ENCODE peak calls at places on chromosomes 1 and 21, in seven cellular contexts. X, D, K, V, N, F and G are unnamed samples.

GRCh38 chr1:207818971-207819451 is 67.2 kb downstream of the CD46 start:
- DNase-seq in K (no peak), N (no peak), F (peak; percentile 64), D (no peak), V (no peak), X (peak; percentile 40), G (no peak)

GRCh38 chr1:109361649-109362048 is 36.1 kb downstream of the SORT1 start:
- DNase-seq in X (no peak), F (no peak), N (no peak), K (no peak), D (no peak), V (no peak), G (no peak)

GRCh38 chr1:206081811-206082210 is 28.8 kb downstream of the RHEX start:
- DNase-seq in D (no peak), X (no peak), N (no peak), F (no peak), V (no peak), K (no peak), G (no peak)

GRCh38 chr1:109904105-109904817 is 6.4 kb upstream of the CSF1 start:
- DNase-seq in N (no peak), K (no peak), D (no peak), F (no peak), X (no peak), V (no peak), G (no peak)

GRCh38 chr1:114610546-114611245 is 29.3 kb upstream of the BCAS2 start:
- DNase-seq in K (no peak), F (no peak), X (no peak), D (no peak), N (no peak), V (no peak), G (peak; percentile 63)

GRCh38 chr1:1272341-1273151 is 1.1 kb downstream of the UBE2J2 start:
- DNase-seq in X (no peak), V (peak; percentile 54), K (no peak), F (no peak), D (no peak), N (no peak), G (no peak)

GRCh38 chr1:212973899-212974298 is 23.6 kb downstream of the VASH2 start:
- DNase-seq in X (no peak), K (no peak), N (no peak), D (no peak), F (no peak), V (no peak), G (no peak)

GRCh38 chr1:229554886-229555621 is 3.5 kb downstream of the ABCB10 start:
- DNase-seq in X (peak; percentile 2), V (no peak), N (no peak), K (no peak), F (no peak), D (no peak), G (no peak)

GRCh38 chr1:12166834-12167492 is at the start of gene TNFRSF1B:
- DNase-seq in N (no peak), K (peak; percentile 82), F (no peak), D (peak; percentile 87), V (no peak), X (peak; percentile 60), G (no peak)

GRCh38 chr1:229342902-229343587 is at the start of gene CCSAP:
- DNase-seq in D (peak; percentile 52), F (no peak), V (peak; percentile 79), N (no peak), X (peak; percentile 50), K (peak; percentile 63), G (no peak)

GRCh38 chr21:41559658-41560599 is 52.0 kb upstream of the TMPRSS2 start:
- DNase-seq in D (no peak), N (no peak), K (no peak), V (no peak), F (no peak), X (no peak), G (no peak)

GRCh38 chr1:33902486-33903209 is 38.8 kb downstream of the HMGB4 start:
- DNase-seq in V (peak; percentile 20), K (no peak), F (peak; percentile 50), D (no peak), N (no peak), X (peak; percentile 93), G (no peak)

GRCh38 chr1:26154750-26155149 is 4.1 kb upstream of the FAM110D start:
- DNase-seq in K (no peak), F (no peak), X (peak; percentile 68), D (peak; percentile 92), V (no peak), N (no peak), G (no peak)

GRCh38 chr1:16248603-16249534 is 11.9 kb upstream of the CPLANE2 start:
- DNase-seq in F (peak; percentile 91), N (peak; percentile 58), D (no peak), V (peak; percentile 49), X (no peak), K (peak; percentile 83), G (no peak)

GRCh38 chr21:29585462-29585861 is 286.7 kb downstream of the BACH1 start:
- DNase-seq in N (no peak), K (no peak), X (no peak), D (no peak), V (no peak), F (no peak), G (no peak)

GRCh38 chr1:200917291-200917817 is 22.7 kb downstream of the INAVA start:
- DNase-seq in D (no peak), K (no peak), X (no peak), N (no peak), V (no peak), F (no peak), G (no peak)

GRCh38 chr1:226722901-226723639 is 16.0 kb downstream of the ITPKB start:
- DNase-seq in X (no peak), V (no peak), D (no peak), K (no peak), N (no peak), F (no peak), G (no peak)

GRCh38 chr1:181179279-181179979 is 90.9 kb downstream of the IER5 start:
- DNase-seq in N (no peak), X (peak; percentile 55), D (no peak), V (no peak), F (no peak), K (no peak), G (no peak)

GRCh38 chr1:87106867-87107266 is 192.4 kb downstream of the HS2ST1 start:
- DNase-seq in K (no peak), F (no peak), D (no peak), N (no peak), X (no peak), V (no peak), G (no peak)

GRCh38 chr1:87111659-87112339 is 197.4 kb downstream of the HS2ST1 start:
- DNase-seq in X (no peak), V (no peak), K (no peak), F (no peak), N (no peak), D (no peak), G (no peak)

GRCh38 chr1:87106158-87106557 is 191.7 kb downstream of the HS2ST1 start:
- DNase-seq in F (no peak), K (no peak), V (no peak), N (no peak), D (no peak), X (no peak), G (no peak)

GRCh38 chr1:87108228-87108627 is 193.8 kb downstream of the HS2ST1 start:
- DNase-seq in F (no peak), D (no peak), N (no peak), V (no peak), K (no peak), X (no peak), G (no peak)

GRCh38 chr1:87109012-87109411 is 194.6 kb downstream of the HS2ST1 start:
- DNase-seq in F (no peak), X (no peak), K (no peak), D (no peak), N (no peak), V (no peak), G (no peak)
- H3K27ac ChIP-seq in F (no peak overlapping the region), X (no peak overlapping the region), K (no peak overlapping the region), D (no peak overlapping the region), N (no peak overlapping the region), V (no peak overlapping the region), G (no peak overlapping the region)

GRCh38 chr1:54375331-54376084 is 30.7 kb downstream of the SSBP3 start:
- DNase-seq in K (peak; percentile 43), X (peak; percentile 80), F (no peak), D (peak; percentile 69), V (peak; percentile 38), N (no peak), G (no peak)

GRCh38 chr1:54376085-54377039 is 29.8 kb downstream of the SSBP3 start:
- DNase-seq in X (peak; percentile 62), N (no peak), F (no peak), K (no peak), D (no peak), V (peak; percentile 72), G (no peak)

GRCh38 chr1:54377040-54377691 is 29.0 kb downstream of the SSBP3 start:
- DNase-seq in D (no peak), F (no peak), K (no peak), X (peak; percentile 59), N (no peak), V (peak; percentile 65), G (no peak)

GRCh38 chr1:54372978-54373377 is 33.2 kb downstream of the SSBP3 start:
- DNase-seq in N (no peak), K (no peak), V (peak; percentile 73), X (no peak), D (no peak), F (no peak), G (no peak)

GRCh38 chr1:54374766-54375165 is 31.4 kb downstream of the SSBP3 start:
- DNase-seq in N (no peak), F (no peak), D (no peak), X (no peak), K (no peak), V (no peak), G (no peak)
- H3K27ac ChIP-seq in N (no peak overlapping the region), F (no peak overlapping the region), D (peak overlapping the region; percentile 76), X (no peak overlapping the region), K (no peak overlapping the region), V (peak overlapping the region; percentile 95), G (no peak overlapping the region)

GRCh38 chr21:32393677-32394001 is 827 bp upstream of the URB1 start:
- DNase-seq in K (no peak), D (no peak), N (no peak), F (no peak), X (no peak), V (no peak), G (no peak)

GRCh38 chr21:32392880-32393676 is at the start of gene URB1:
- DNase-seq in V (peak; percentile 91), D (peak; percentile 92), K (peak; percentile 97), F (peak; percentile 87), X (peak; percentile 84), N (peak; percentile 32), G (peak; percentile 82)

GRCh38 chr21:32391755-32392154 is 1.1 kb downstream of the URB1 start:
- DNase-seq in D (no peak), X (no peak), K (no peak), V (no peak), N (no peak), F (no peak), G (no peak)

GRCh38 chr21:32389337-32390015 is 3.3 kb downstream of the URB1 start:
- DNase-seq in N (no peak), K (no peak), V (no peak), D (no peak), F (no peak), X (no peak), G (no peak)

GRCh38 chr21:32392299-32392879 is 423 bp downstream of the URB1 start:
- DNase-seq in V (peak; percentile 30), N (no peak), X (peak; percentile 26), D (no peak), K (no peak), F (no peak), G (no peak)
- H3K27ac ChIP-seq in V (peak overlapping the region; percentile 35), N (no peak overlapping the region), X (no peak overlapping the region), D (no peak overlapping the region), K (peak overlapping the region; percentile 89), F (peak overlapping the region; percentile 88), G (peak overlapping the region; percentile 50)

GRCh38 chr1:203860396-203860951 is 925 bp upstream of the SNRPE start:
- DNase-seq in N (no peak), K (no peak), D (peak; percentile 46), F (no peak), X (no peak), V (no peak), G (no peak)
- H3K27ac ChIP-seq in N (peak overlapping the region; percentile 31), K (peak overlapping the region; percentile 85), D (no peak overlapping the region), F (peak overlapping the region; percentile 37), X (no peak overlapping the region), V (no peak overlapping the region), G (peak overlapping the region; percentile 96)